ENCODE peak calls at places on chromosomes 12 and 14, in eight cellular contexts. Q is activated naive CD4-positive, alpha-beta T cell treated with anti-CD3 and anti-CD28 coated beads, Interleukin-2, amount 50 U/mL, for 16 hours; X is RCC 7860; W is LoVo; J is fibroblast of mammary gland; I is AG04449; E is cardiac fibroblast; N is posterior cingulate gyrus. Y is an unnamed sample.

GRCh38 chr12:80815351-80815750 is 98.6 kb downstream of the MYF5 start:
- DNase-seq in X (no peak), W (no peak), J (no peak), I (no peak), E (no peak), N (no peak), Q (no peak), Y (no peak)

GRCh38 chr12:55716582-55717396 is 943 bp downstream of the BLOC1S1 start:
- DNase-seq in N (no peak), E (peak), I (no peak), W (no peak), J (peak), Q (no peak), X (no peak), Y (no peak)

GRCh38 chr14:61812347-61813100 is 50.3 kb downstream of the SNAPC1 start:
- DNase-seq in I (no peak), Q (peak), X (no peak), J (no peak), W (no peak), E (peak), N (peak), Y (peak)

GRCh38 chr14:59310644-59311043 is 122.2 kb downstream of the DAAM1 start:
- DNase-seq in W (no peak), X (peak), J (peak), E (no peak), I (no peak), N (no peak), Q (no peak), Y (no peak)

GRCh38 chr12:76670776-76671175 is 93.1 kb upstream of the ZDHHC17 start:
- DNase-seq in J (peak), Q (no peak), N (no peak), E (peak), I (peak), X (no peak), W (no peak), Y (no peak)

GRCh38 chr14:49615776-49616175 is 4.7 kb downstream of the RPL36AL start:
- DNase-seq in X (no peak), I (no peak), J (no peak), W (no peak), Q (no peak), N (no peak), E (no peak), Y (no peak)

GRCh38 chr12:57603758-57604453 is 718 bp upstream of the DTX3 start:
- DNase-seq in Q (no peak), W (peak), N (no peak), X (no peak), I (no peak), J (peak), E (peak), Y (no peak)

GRCh38 chr14:94612174-94612573 is at the start of gene SERPINA3:
- DNase-seq in X (no peak), W (no peak), N (no peak), E (peak), Q (no peak), J (peak), I (no peak), Y (no peak)

GRCh38 chr12:116009805-116010204 is 267.7 kb downstream of the MED13L start:
- DNase-seq in I (no peak), X (no peak), N (no peak), E (peak), Q (no peak), W (no peak), J (peak), Y (no peak)

GRCh38 chr14:96617635-96618034 is 115.5 kb downstream of the PAPOLA start:
- DNase-seq in Q (no peak), W (no peak), E (no peak), N (no peak), I (no peak), J (no peak), X (no peak), Y (no peak)

GRCh38 chr12:29634057-29634456 is 136.6 kb upstream of the OVCH1 start:
- DNase-seq in J (peak), Q (no peak), I (no peak), E (peak), X (no peak), W (no peak), N (no peak), Y (no peak)

GRCh38 chr12:122669397-122670070 is 33.6 kb downstream of the HCAR2 start:
- DNase-seq in N (no peak), X (peak), W (peak), J (peak), E (peak), Q (no peak), I (no peak), Y (no peak)

GRCh38 chr12:9646794-9647622 is 22.5 kb upstream of the CLEC2D start:
- DNase-seq in I (no peak), X (no peak), N (no peak), Q (no peak), E (peak), J (peak), W (no peak), Y (no peak)

Y was measured in left ventricle myocardium superior.